ENCODE peak calls at places on chromosomes 13 and 19, in eight cellular contexts. M, S, F, C, B, G, D and E are unnamed samples.

GRCh38 chr19:52896431-52897148 is 845 bp downstream of the ZNF320 start:
- DNase-seq in M (peak; percentile 33), S (peak; percentile 10), F (peak; percentile 26), C (peak; percentile 61), B (no peak), G (no peak), D (peak; percentile 68), E (no peak)

GRCh38 chr19:55482128-55482961 is 2.6 kb upstream of the NAT14 start:
- DNase-seq in M (no peak), S (no peak), F (no peak), C (no peak), B (no peak), G (no peak), D (peak; percentile 51), E (no peak)

GRCh38 chr19:2867025-2867991 is at the start of gene ZNF556:
- DNase-seq in M (peak; percentile 62), S (no peak), F (no peak), C (peak; percentile 79), B (no peak), G (no peak), D (peak; percentile 47), E (no peak)

GRCh38 chr19:29971002-29971401 is 29.0 kb downstream of the URI1 start:
- DNase-seq in M (no peak), S (no peak), F (no peak), C (no peak), B (no peak), G (no peak), D (no peak), E (no peak)

GRCh38 chr13:100508391-100508790 is 80.2 kb downstream of the GGACT start:
- DNase-seq in M (no peak), S (no peak), F (peak; percentile 13), C (no peak), B (no peak), G (no peak), D (no peak), E (no peak)

GRCh38 chr13:65872448-65872847 is 1357.7 kb downstream of the PCDH9 start:
- DNase-seq in M (no peak), S (no peak), F (peak; percentile 8), C (no peak), B (no peak), G (no peak), D (no peak), E (no peak)

GRCh38 chr19:45876411-45877197 is 9.3 kb downstream of the IRF2BP1 start:
- DNase-seq in M (no peak), S (peak; percentile 24), F (peak; percentile 47), C (no peak), B (no peak), G (no peak), D (peak; percentile 85), E (no peak)

GRCh38 chr19:50968709-50969412 is 530 bp downstream of the KLK6 start:
- DNase-seq in M (no peak), S (no peak), F (no peak), C (no peak), B (no peak), G (no peak), D (no peak), E (no peak)

GRCh38 chr19:11435833-11436313 is 438 bp downstream of the PRKCSH start:
- DNase-seq in M (peak; percentile 43), S (no peak), F (peak; percentile 31), C (peak; percentile 44), B (peak; percentile 7), G (no peak), D (no peak), E (no peak)

GRCh38 chr19:44748426-44749254 is at the start of gene BCL3:
- DNase-seq in M (peak; percentile 62), S (no peak), F (no peak), C (peak; percentile 74), B (no peak), G (peak; percentile 58), D (peak; percentile 66), E (no peak)

GRCh38 chr13:108270442-108270841 is 924 bp downstream of the TNFSF13B start:
- DNase-seq in M (no peak), S (no peak), F (no peak), C (no peak), B (no peak), G (no peak), D (no peak), E (no peak)

GRCh38 chr13:88526186-88526852 is 855.1 kb downstream of the SLITRK5 start:
- DNase-seq in M (no peak), S (no peak), F (no peak), C (no peak), B (no peak), G (no peak), D (no peak), E (no peak)

GRCh38 chr13:24925318-24926231 is 161.6 kb downstream of the RNF17 start:
- DNase-seq in M (no peak), S (no peak), F (no peak), C (no peak), B (no peak), G (no peak), D (no peak), E (no peak)

GRCh38 chr13:27728271-27728670 is 64.0 kb upstream of the GSX1 start:
- DNase-seq in M (no peak), S (no peak), F (no peak), C (peak; percentile 37), B (no peak), G (no peak), D (peak; percentile 60), E (no peak)

GRCh38 chr19:28697308-28697707 is 515.6 kb downstream of the UQCRFS1 start:
- DNase-seq in M (no peak), S (no peak), F (no peak), C (no peak), B (no peak), G (no peak), D (no peak), E (no peak)

GRCh38 chr19:14056741-14057356 is 5.0 kb downstream of the PALM3 start:
- DNase-seq in M (no peak), S (no peak), F (no peak), C (no peak), B (no peak), G (no peak), D (no peak), E (no peak)

GRCh38 chr13:67366533-67366932 is 136.4 kb upstream of the PCDH9 start:
- DNase-seq in M (no peak), S (peak; percentile 31), F (peak; percentile 14), C (no peak), B (no peak), G (no peak), D (no peak), E (no peak)

GRCh38 chr19:48591021-48591420 is 15.5 kb upstream of the SPACA4 start:
- DNase-seq in M (no peak), S (no peak), F (no peak), C (no peak), B (no peak), G (no peak), D (no peak), E (no peak)
- TF ChIP-seq CTCF in M (no peak), S (peak; percentile 35), F (no peak), C (peak; percentile 8), B (peak; percentile 12), G (no peak), D (peak; percentile 49), E (no peak)

DNA sequence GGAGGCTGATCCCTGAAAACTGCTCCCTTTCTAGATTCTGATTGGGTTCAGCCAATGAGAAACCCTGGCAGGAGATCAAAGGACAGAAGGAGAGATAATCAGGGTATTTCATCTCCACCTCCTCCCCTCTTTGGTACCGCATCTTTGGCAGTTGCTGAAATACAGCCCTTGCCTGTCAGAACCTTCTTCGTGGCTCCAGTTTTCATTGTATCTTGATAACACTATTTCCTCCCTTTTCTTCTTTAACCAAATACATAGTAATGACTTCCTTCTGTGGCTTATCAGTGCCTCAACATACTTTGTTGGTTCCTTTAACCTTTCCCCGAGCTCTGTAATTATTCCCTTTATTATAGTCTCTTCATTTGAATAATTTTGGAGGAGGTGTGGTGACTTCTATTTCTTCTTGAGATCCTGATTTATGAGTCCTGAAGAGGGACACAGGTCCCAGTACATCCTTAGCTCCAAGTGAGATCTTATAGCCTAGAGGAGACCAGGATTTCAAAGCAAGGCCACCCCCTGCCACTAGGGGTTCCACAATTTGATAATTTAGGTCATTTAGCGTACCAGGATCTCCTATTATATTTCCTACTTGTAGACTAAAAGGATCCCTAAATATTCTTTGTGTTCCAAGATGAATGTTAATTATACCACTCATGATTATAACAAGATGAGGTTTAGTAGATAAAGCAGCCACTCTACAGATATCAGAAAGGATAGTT is 98.0 kb downstream of the EDNRB start:
- DNase-seq in M (no peak), S (no peak), F (no peak), C (no peak), B (no peak), G (no peak), D (no peak), E (no peak)
- TF ChIP-seq CTCF in M (no peak), S (peak; percentile 35), F (no peak), C (peak; percentile 28), B (peak; percentile 32), G (no peak), D (peak; percentile 73), E (peak; percentile 9)

DNA sequence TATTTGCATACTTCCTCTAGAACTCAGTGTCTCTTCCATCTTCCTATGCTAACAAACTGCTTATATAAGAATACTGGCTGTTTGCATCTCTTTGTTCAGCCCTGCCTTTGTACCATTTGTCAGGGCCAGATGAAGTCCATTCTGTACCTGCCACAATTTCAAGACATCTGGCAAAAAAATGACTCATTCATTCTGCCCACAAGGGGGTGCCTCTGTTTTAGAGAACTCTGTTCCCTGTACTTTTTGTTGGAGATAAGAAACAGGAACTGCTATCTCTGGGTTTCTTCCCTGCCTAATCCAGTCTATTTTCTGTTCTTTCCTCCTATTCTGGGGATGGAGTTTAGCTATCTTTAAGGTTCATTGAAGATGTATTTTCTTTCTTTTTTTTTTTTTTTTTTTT is 23.0 kb downstream of the ZNF568 start:
- DNase-seq in M (no peak), S (no peak), F (no peak), C (no peak), B (no peak), G (no peak), D (no peak), E (no peak)
- TF ChIP-seq CTCF in M (no peak), S (no peak), F (no peak), C (no peak), B (no peak), G (no peak), D (peak; percentile 57), E (no peak)

DNA sequence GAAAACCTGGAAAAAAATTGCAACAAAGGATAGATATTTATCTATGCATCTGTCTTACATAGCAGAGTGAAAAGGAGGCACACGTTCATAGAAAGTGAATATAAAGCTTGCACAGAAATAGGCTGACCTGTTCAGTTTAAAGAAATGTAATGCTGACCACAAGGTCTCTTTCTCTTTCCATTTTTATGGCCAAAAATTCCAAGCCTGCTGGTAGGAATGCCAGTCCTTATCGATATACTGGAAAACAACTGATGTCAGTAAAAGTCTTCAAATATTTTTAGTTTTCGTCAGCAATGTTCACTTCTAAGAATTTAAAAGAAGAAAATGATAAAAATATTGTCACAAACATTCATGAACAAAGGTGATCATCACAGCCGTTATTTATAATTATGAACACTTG is 59.0 kb upstream of the MCF2L start:
- DNase-seq in M (no peak), S (no peak), F (peak; percentile 27), C (no peak), B (no peak), G (no peak), D (no peak), E (no peak)
- TF ChIP-seq CTCF in M (no peak), S (no peak), F (no peak), C (no peak), B (peak; percentile 16), G (no peak), D (peak; percentile 23), E (no peak)